ENCODE peak calls at places on chromosomes 5 and 9, in seven cellular contexts. Q is cardiac muscle cell, U is AG04450, D is uterus, B is right atrium auricular region, E is heart right ventricle, L is HFF-Myc. X is an unnamed sample.
A peak's percentile ranks its signal among the peaks of the same experiment; 100 is the strongest.

GRCh38 chr9:136488247-136489214 is 5.7 kb upstream of the SEC16A start:
- DNase-seq in Q (peak; percentile 74), U (no peak), D (peak; percentile 73), B (peak; percentile 76), E (peak; percentile 69), L (no peak), X (peak; percentile 68)

GRCh38 chr9:437066-438015 is 222.7 kb downstream of the DOCK8 start:
- DNase-seq in Q (no peak), U (peak; percentile 15), D (peak; percentile 49), B (no peak), E (no peak), L (no peak), X (no peak)

GRCh38 chr9:89483592-89484474 is 14.1 kb downstream of the SEMA4D start:
- DNase-seq in Q (no peak), U (no peak), D (no peak), B (no peak), E (no peak), L (no peak), X (no peak)

GRCh38 chr5:10680876-10681481 is 80.1 kb downstream of the DAP start:
- DNase-seq in Q (no peak), U (no peak), D (no peak), B (no peak), E (no peak), L (no peak), X (no peak)

GRCh38 chr5:66851306-66851705 is 255.1 kb downstream of the MAST4 start:
- DNase-seq in Q (no peak), U (no peak), D (no peak), B (no peak), E (no peak), L (no peak), X (no peak)

GRCh38 chr5:153222956-153223355 is 267.5 kb upstream of the GRIA1 start:
- DNase-seq in Q (no peak), U (no peak), D (no peak), B (no peak), E (no peak), L (no peak), X (no peak)

GRCh38 chr9:126474201-126474765 is 139.4 kb upstream of the LMX1B start:
- DNase-seq in Q (no peak), U (peak; percentile 15), D (no peak), B (no peak), E (no peak), L (no peak), X (no peak)

GRCh38 chr5:140182803-140183367 is 7.9 kb downstream of the CYSTM1 start:
- DNase-seq in Q (peak; percentile 54), U (no peak), D (no peak), B (no peak), E (peak; percentile 39), L (no peak), X (no peak)

GRCh38 chr5:90558344-90559192 is at the start of gene ADGRV1:
- DNase-seq in Q (peak; percentile 95), U (no peak), D (peak; percentile 15), B (no peak), E (no peak), L (no peak), X (no peak)

GRCh38 chr5:113378081-113378480 is 56.7 kb downstream of the TSSK1B start:
- DNase-seq in Q (no peak), U (no peak), D (no peak), B (no peak), E (no peak), L (no peak), X (no peak)

GRCh38 chr5:142508027-142508426 is 177.9 kb downstream of the FGF1 start:
- DNase-seq in Q (no peak), U (no peak), D (no peak), B (no peak), E (no peak), L (no peak), X (no peak)

GRCh38 chr5:71810456-71811181 is 91.5 kb downstream of the CARTPT start:
- DNase-seq in Q (no peak), U (no peak), D (no peak), B (no peak), E (no peak), L (no peak), X (no peak)

GRCh38 chr5:74275204-74275992 is 365.1 kb downstream of the ENC1 start:
- DNase-seq in Q (no peak), U (no peak), D (peak; percentile 38), B (no peak), E (no peak), L (no peak), X (no peak)

GRCh38 chr5:73306741-73307275 is 133.8 kb downstream of the TMEM174 start:
- DNase-seq in Q (no peak), U (no peak), D (no peak), B (no peak), E (no peak), L (no peak), X (no peak)

GRCh38 chr9:99801775-99802174 is 19.9 kb upstream of the NR4A3 start:
- DNase-seq in Q (no peak), U (no peak), D (no peak), B (no peak), E (no peak), L (no peak), X (no peak)

GRCh38 chr9:116450378-116451139 is 236.5 kb upstream of the TRIM32 start:
- DNase-seq in Q (no peak), U (peak; percentile 51), D (no peak), B (no peak), E (no peak), L (no peak), X (no peak)

GRCh38 chr5:125485003-125485641 is 738.7 kb upstream of the ZNF608 start:
- DNase-seq in Q (peak; percentile 19), U (peak; percentile 94), D (peak; percentile 86), B (peak; percentile 61), E (peak; percentile 12), L (peak; percentile 99), X (no peak)

GRCh38 chr9:126689027-126689825 is 75.5 kb downstream of the LMX1B start:
- DNase-seq in Q (no peak), U (no peak), D (no peak), B (no peak), E (no peak), L (no peak), X (no peak)

GRCh38 chr5:78597858-78598415 is 50.6 kb downstream of the LHFPL2 start:
- DNase-seq in Q (no peak), U (no peak), D (no peak), B (no peak), E (no peak), L (no peak), X (no peak)

GRCh38 chr9:130129425-130130061 is 42.7 kb upstream of the NCS1 start:
- DNase-seq in Q (no peak), U (peak; percentile 67), D (no peak), B (no peak), E (no peak), L (no peak), X (no peak)

GRCh38 chr5:143717400-143717799 is 94.6 kb upstream of the HMHB1 start:
- DNase-seq in Q (no peak), U (no peak), D (no peak), B (no peak), E (no peak), L (peak; percentile 63), X (no peak)

GRCh38 chr5:178619390-178619789 is 7.5 kb downstream of the CLK4 start:
- DNase-seq in Q (no peak), U (no peak), D (no peak), B (no peak), E (no peak), L (no peak), X (no peak)

GRCh38 chr5:148829734-148830133 is 3.3 kb downstream of the ADRB2 start:
- DNase-seq in Q (peak; percentile 19), U (no peak), D (no peak), B (no peak), E (no peak), L (no peak), X (no peak)

GRCh38 chr5:179348011-179348530 is 2.8 kb upstream of the ADAMTS2 start:
- DNase-seq in Q (no peak), U (no peak), D (no peak), B (no peak), E (no peak), L (no peak), X (no peak)

DNA sequence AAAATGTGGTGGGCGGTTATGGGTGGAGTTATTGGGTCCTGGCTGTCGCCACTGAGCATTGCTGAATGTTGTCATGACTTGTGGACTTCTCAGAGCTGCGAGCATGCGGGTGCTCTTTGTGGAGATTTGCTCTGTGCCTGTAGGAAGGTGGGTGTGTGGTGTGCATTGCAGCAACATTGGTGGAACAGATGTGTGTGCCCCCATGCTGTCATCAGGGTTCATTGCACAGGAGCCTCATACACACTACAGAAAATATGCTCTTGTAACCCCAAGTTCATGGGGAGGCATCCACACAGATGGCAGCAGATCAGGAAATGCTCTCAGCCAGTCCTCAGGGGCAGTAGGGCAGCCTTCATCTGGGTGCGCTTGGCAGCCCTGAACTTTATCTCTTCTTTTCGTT is 55.9 kb upstream of the PHF2 start:
- DNase-seq in Q (no peak), U (no peak), D (no peak), B (no peak), E (no peak), L (no peak), X (no peak)
- TF ChIP-seq CTCF in Q (no peak), U (no peak), D (no peak), B (no peak), E (no peak), L (no peak), X (no peak)

GRCh38 chr5:98773464-98774191 is at the start of gene RGMB:
- DNase-seq in Q (peak; percentile 99), U (peak; percentile 99), D (peak; percentile 98), B (peak; percentile 99), E (peak; percentile 99), L (peak; percentile 97), X (peak; percentile 84)
- TF ChIP-seq CTCF in Q (no peak), U (no peak), D (no peak), B (no peak), E (no peak), L (no peak), X (no peak)

DNA sequence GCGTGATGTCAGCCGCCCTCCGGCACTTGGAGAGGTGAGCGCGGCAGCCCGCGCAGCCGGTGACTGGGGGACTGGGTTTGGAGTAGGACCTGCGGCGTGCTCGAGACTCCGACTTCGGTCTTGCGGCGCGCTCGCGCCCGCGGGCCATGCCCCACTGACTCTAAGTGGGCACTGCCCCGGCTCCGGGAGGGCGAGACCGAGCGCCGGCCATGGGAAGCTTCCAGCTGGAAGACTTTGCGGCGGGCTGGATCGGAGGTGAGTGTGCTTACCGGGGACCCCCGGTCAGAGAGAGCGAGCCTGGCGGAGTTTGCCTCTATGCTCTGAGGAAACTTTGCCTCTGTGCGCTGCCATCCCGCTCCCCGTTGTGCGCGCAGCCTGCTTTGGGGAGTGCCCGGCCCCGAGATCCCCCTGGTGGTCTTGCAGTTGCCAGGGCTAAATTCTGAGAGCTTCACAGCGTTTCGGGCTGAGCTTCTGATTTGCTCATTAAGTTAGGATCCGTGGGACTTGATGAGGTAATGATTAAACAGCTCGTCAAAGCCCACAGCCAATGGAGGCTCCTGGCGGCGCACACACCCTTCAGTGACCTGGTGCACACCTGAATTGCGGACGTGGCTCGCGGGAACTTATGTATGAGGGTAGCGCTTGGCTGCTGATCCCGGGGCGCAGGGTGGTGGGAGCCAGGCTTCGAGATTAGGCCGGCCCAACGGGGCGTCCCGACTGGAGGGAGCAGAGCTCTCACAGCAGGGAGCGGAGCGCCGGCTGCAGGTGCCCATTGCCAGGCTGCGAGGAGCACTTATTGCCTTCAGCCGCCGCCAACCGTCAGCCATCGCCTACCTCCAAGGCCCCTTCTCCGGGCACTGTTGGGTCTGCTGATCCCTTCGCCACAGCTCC is at the start of gene SLC25A48:
- DNase-seq in Q (peak; percentile 87), U (no peak), D (no peak), B (no peak), E (peak; percentile 21), L (no peak), X (no peak)
- TF ChIP-seq CTCF in Q (peak; percentile 71), U (no peak), D (no peak), B (peak; percentile 12), E (no peak), L (no peak), X (no peak)

GRCh38 chr9:92808726-92809451 is 44.3 kb upstream of the BICD2 start:
- DNase-seq in Q (peak; percentile 86), U (peak; percentile 44), D (peak; percentile 46), B (no peak), E (peak; percentile 53), L (no peak), X (peak; percentile 38)
- TF ChIP-seq CTCF in Q (peak; percentile 38), U (peak; percentile 49), D (no peak), B (no peak), E (peak; percentile 13), L (peak; percentile 23), X (no peak)

X was measured in omental fat pad.